ENCODE peak calls at places on chromosomes 1 and 21, in seven cellular contexts. B is ovary, F is endothelial cell of umbilical vein, H is IMR-90, R is stomach, P is H1, I is A549. M is an unnamed sample.

GRCh38 chr1:173266845-173267244 is 59.7 kb upstream of the TNFSF4 start:
- DNase-seq in B (no peak), F (no peak), H (no peak), R (no peak), P (no peak), I (no peak), M (no peak)

GRCh38 chr21:45383615-45384201 is 21.3 kb upstream of the COL18A1 start:
- DNase-seq in B (peak), F (no peak), H (no peak), R (no peak), P (peak), I (no peak), M (peak)

GRCh38 chr1:240280560-240281322 is 189.1 kb downstream of the FMN2 start:
- DNase-seq in B (no peak), F (no peak), H (peak), R (no peak), P (no peak), I (no peak), M (no peak)

GRCh38 chr1:17844146-17844826 is 89.2 kb downstream of the ACTL8 start:
- DNase-seq in B (no peak), F (no peak), H (no peak), R (no peak), P (no peak), I (no peak), M (no peak)

GRCh38 chr1:175933801-175934200 is 190.4 kb upstream of the TNR start:
- DNase-seq in B (no peak), F (no peak), H (peak), R (no peak), P (no peak), I (peak), M (no peak)

GRCh38 chr21:45450741-45451740 is 46.1 kb downstream of the COL18A1 start:
- DNase-seq in B (peak), F (no peak), H (no peak), R (no peak), P (no peak), I (no peak), M (no peak)

GRCh38 chr1:107474877-107475612 is 334.2 kb downstream of the NTNG1 start:
- DNase-seq in B (no peak), F (no peak), H (peak), R (no peak), P (no peak), I (no peak), M (no peak)

GRCh38 chr1:21313146-21313885 is 23.1 kb upstream of the ECE1 start:
- DNase-seq in B (peak), F (peak), H (peak), R (no peak), P (no peak), I (no peak), M (no peak)

GRCh38 chr1:162561616-162562451 is at the start of gene UAP1:
- DNase-seq in B (no peak), F (no peak), H (no peak), R (no peak), P (no peak), I (no peak), M (peak)

GRCh38 chr1:27864264-27864895 is 8.0 kb upstream of the THEMIS2 start:
- DNase-seq in B (no peak), F (peak), H (no peak), R (no peak), P (no peak), I (no peak), M (no peak)

GRCh38 chr1:76035053-76035452 is 39.5 kb upstream of the ST6GALNAC3 start:
- DNase-seq in B (no peak), F (peak), H (peak), R (no peak), P (no peak), I (peak), M (no peak)

GRCh38 chr1:27161594-27161993 is 6.7 kb upstream of the SLC9A1 start:
- DNase-seq in B (no peak), F (peak), H (no peak), R (no peak), P (no peak), I (no peak), M (no peak)

GRCh38 chr1:98086156-98086555 is 165.3 kb upstream of the DPYD start:
- DNase-seq in B (no peak), F (no peak), H (peak), R (no peak), P (no peak), I (peak), M (no peak)

GRCh38 chr21:26469789-26470188 is 103.3 kb downstream of the CYYR1 start:
- DNase-seq in B (no peak), F (no peak), H (peak), R (no peak), P (no peak), I (no peak), M (no peak)

GRCh38 chr1:53693361-53693760 is 45.6 kb downstream of the GLIS1 start:
- DNase-seq in B (no peak), F (no peak), H (no peak), R (no peak), P (no peak), I (no peak), M (no peak)

GRCh38 chr1:162145280-162145965 is 75.9 kb downstream of the NOS1AP start:
- DNase-seq in B (no peak), F (no peak), H (no peak), R (no peak), P (no peak), I (no peak), M (no peak)

GRCh38 chr1:21293537-21294265 is 3.4 kb upstream of the ECE1 start:
- DNase-seq in B (no peak), F (no peak), H (no peak), R (no peak), P (no peak), I (no peak), M (no peak)

GRCh38 chr1:21052034-21052433 is 124.7 kb downstream of the EIF4G3 start:
- DNase-seq in B (no peak), F (no peak), H (no peak), R (no peak), P (no peak), I (no peak), M (no peak)

GRCh38 chr1:16183765-16184556 is 28.1 kb upstream of the EPHA2 start:
- DNase-seq in B (no peak), F (no peak), H (no peak), R (peak), P (no peak), I (no peak), M (no peak)

GRCh38 chr21:44911384-44912157 is 9.1 kb downstream of the ITGB2 start:
- DNase-seq in B (peak), F (peak), H (no peak), R (peak), P (no peak), I (peak), M (peak)

GRCh38 chr1:101178688-101179491 is 57.9 kb upstream of the S1PR1 start:
- DNase-seq in B (no peak), F (no peak), H (no peak), R (no peak), P (no peak), I (no peak), M (no peak)

GRCh38 chr1:17207966-17208418 is 3.1 kb downstream of the PADI1 start:
- DNase-seq in B (no peak), F (peak), H (peak), R (no peak), P (peak), I (peak), M (no peak)

GRCh38 chr1:209600541-209600940 is 17.0 kb downstream of the CAMK1G start:
- DNase-seq in B (no peak), F (no peak), H (peak), R (no peak), P (no peak), I (no peak), M (no peak)

GRCh38 chr1:168939131-168939946 is 167.2 kb upstream of the ATP1B1 start:
- DNase-seq in B (no peak), F (peak), H (no peak), R (no peak), P (no peak), I (no peak), M (no peak)

GRCh38 chr1:183989078-183989577 is 48.4 kb downstream of the COLGALT2 start:
- DNase-seq in B (no peak), F (no peak), H (peak), R (no peak), P (no peak), I (no peak), M (no peak)

GRCh38 chr1:170704256-170704655 is 40.3 kb downstream of the PRRX1 start:
- DNase-seq in B (no peak), F (no peak), H (peak), R (no peak), P (no peak), I (no peak), M (no peak)

GRCh38 chr1:234545512-234546386 is 64.2 kb downstream of the IRF2BP2 start:
- DNase-seq in B (no peak), F (peak), H (peak), R (no peak), P (no peak), I (peak), M (peak)

GRCh38 chr1:234549447-234550021 is 60.4 kb downstream of the IRF2BP2 start:
- DNase-seq in B (no peak), F (no peak), H (no peak), R (no peak), P (no peak), I (no peak), M (no peak)

GRCh38 chr1:234544094-234544579 is 65.2 kb upstream of the TARBP1 start:
- DNase-seq in B (peak), F (peak), H (peak), R (peak), P (no peak), I (peak), M (peak)

GRCh38 chr1:234546387-234546704 is 63.6 kb downstream of the IRF2BP2 start:
- DNase-seq in B (no peak), F (no peak), H (no peak), R (no peak), P (no peak), I (no peak), M (no peak)

DNA sequence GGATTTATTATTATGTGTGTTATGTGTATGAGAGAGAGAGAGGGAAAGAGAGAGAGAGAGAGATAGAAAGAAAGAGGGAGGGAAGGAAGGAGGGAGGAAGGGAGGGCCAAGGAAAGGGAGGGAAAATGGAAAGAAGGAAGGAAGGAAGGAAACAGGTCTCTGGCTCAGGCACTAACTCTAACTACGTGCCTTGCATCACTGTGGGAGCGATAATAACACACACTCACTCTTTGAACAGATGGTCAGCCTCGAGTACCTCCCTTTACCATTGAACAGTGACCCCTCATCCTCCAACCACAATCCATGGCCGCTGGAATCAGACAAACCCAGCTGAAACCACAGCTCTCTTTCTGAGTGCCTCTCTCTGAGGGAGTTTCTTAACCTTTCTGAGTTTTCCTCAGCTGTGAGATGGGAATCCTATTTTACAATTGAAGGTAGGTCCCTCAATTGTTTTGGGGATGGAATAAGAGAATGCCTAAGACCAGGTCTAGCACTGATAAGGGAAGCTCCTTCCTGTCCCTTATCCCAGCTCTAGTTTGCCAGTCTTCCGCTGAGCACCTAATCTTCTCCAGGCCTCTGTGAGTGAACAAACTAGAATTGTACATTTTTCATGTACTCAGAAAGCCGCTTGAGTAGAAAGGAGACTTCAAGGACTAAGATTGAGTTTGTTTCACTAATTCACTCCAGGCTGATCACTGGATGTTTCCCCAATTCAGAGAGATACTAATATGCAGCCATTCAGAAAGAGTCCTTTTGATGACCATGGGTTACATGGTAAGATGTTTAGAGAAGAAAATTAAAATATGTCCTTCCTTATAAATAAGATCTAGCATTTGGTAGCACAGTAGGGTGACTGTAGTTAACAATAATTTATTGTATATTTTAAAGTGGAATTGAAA is 62.8 kb downstream of the IRF2BP2 start:
- DNase-seq in B (no peak), F (no peak), H (peak), R (no peak), P (no peak), I (no peak), M (no peak)
- H3K27ac ChIP-seq in B (peak), F (no peak), H (no peak), R (no peak), P (no peak), I (peak), M (no peak)

DNA sequence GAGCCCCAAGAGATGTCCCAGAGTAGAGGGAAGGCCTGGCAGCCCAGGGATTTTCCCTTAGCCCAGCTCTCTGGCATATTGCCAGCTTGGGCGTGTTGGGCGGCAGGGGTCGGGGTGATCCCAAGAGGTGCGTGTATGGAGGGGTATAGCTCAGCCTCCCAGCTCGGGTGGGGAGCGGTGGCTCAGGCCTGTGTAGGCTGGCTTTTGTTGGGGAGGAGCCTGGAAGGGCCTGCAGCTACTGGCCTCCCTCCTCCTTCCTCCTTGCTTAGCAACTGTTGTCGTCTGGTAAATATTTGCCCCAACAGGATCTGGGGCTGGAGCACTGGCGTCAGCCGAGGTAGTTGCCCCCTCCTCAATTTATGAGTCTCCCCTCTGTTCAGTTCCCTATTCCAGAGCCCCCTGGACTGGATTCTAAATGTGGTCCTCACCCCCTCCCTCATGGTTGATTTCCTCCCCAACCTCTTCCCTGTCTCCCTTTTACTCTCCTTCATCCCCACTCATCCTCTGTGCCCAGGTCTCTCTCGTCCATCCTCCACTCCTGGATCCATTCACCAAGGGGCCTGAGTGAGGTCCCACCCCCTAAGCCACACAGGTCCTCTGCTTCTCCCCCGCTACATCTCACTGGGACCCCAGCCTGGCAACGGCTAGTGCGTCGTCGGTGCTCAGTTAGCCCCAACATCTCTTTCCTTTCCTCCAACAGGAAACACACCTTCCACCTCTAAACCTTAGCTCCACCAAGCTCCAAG is 10.3 kb upstream of the LMNA start:
- DNase-seq in B (peak), F (peak), H (peak), R (peak), P (no peak), I (peak), M (peak)
- TF ChIP-seq POLR2A in B (peak), F (no peak), H (peak), R (no peak), P (no peak), I (no peak), M (no peak)

GRCh38 chr1:25772164-25772563 is 27.8 kb upstream of the SELENON start:
- DNase-seq in B (no peak), F (no peak), H (no peak), R (no peak), P (no peak), I (no peak), M (peak)
- TF ChIP-seq CTCF in B (no peak), F (no peak), H (no peak), R (no peak), P (no peak), I (no peak), M (no peak)

DNA sequence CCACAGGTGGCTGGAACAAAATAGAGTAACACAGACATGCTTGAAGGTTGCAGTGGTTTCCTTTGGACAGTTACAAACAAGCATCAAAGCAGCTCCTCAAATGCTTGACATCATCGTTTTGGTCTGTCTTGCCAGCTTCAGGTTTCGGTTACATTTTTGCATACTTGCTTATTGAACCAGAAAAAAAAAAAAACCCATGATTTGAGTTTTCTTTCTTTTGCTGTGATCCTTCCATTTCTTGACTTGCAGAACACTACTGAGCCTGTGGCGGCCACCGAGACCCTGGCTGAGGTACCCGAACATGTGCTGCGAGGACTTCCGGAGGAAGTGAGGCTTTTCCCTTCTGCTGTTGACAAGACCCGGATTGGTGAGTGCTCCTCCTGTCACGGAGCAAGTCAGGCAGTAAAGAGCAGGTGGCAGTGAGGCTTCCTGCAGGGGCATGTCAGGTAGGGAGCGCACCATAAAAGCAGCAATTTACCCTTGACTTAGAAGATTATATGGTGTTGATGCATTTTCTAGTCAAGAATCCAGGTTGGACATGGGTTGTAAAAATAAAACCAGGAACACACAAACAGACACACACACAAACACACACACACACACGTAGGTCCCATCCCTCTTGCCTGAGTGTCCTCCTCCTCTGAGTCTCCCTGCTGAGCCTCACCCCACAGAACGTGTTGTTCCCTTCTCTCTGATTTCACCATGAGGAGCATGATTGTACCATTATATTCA is 30.9 kb downstream of the PRDM2 start:
- DNase-seq in B (no peak), F (peak), H (peak), R (peak), P (no peak), I (no peak), M (peak)
- H3K27ac ChIP-seq in B (no peak), F (no peak), H (no peak), R (peak), P (no peak), I (no peak), M (no peak)

GRCh38 chr1:230206976-230207375 is 139.9 kb downstream of the GALNT2 start:
- DNase-seq in B (no peak), F (peak), H (no peak), R (no peak), P (no peak), I (no peak), M (no peak)

GRCh38 chr1:230210326-230210978 is 143.4 kb downstream of the GALNT2 start:
- DNase-seq in B (no peak), F (peak), H (peak), R (no peak), P (no peak), I (no peak), M (no peak)

GRCh38 chr1:230207598-230207997 is 140.6 kb downstream of the GALNT2 start:
- DNase-seq in B (no peak), F (no peak), H (no peak), R (no peak), P (no peak), I (no peak), M (no peak)

GRCh38 chr1:230210979-230211336 is 143.9 kb downstream of the GALNT2 start:
- DNase-seq in B (no peak), F (no peak), H (no peak), R (no peak), P (no peak), I (no peak), M (no peak)

DNA sequence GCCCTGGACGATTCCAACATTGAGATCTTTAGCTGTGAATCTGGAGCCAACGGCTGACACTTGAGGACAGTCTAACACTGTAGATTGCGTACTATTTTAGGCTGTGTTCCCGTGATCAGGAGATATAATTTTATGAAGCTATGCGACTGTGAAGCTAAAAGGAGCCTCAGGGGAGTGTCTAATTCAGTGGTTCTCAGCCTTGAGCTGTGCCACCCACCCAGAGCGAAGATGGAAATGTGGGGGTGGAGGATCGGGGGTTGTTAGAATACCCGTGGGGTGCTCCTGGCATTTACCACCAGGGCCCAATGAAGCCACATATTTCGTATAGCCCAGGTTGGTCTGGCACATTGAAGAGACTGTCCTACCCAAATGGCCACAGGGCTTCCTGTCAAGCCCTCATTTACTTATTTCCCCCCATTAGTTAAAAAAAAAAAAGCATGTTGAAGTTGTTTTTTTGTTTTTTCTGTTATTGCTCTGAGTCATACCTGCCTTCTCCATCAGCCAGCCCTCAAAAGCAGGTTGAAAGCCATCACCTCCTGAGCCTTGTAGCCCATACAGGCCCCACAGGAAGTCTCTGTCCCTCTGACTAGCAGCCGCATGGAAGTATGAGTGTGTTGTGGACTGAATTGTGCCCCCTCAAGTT is 141.7 kb downstream of the GALNT2 start:
- DNase-seq in B (no peak), F (no peak), H (no peak), R (no peak), P (no peak), I (no peak), M (no peak)
- TF ChIP-seq POLR2A in B (no peak), F (no peak), H (no peak), R (no peak), P (no peak), I (no peak), M (no peak)

GRCh38 chr1:153238536-153238935 is 21.0 kb upstream of the LORICRIN start:
- DNase-seq in B (no peak), F (no peak), H (no peak), R (no peak), P (no peak), I (peak), M (no peak)
- TF ChIP-seq CTCF in B (no peak), F (no peak), H (no peak), R (no peak), P (peak), I (no peak), M (no peak)